ENCODE peak calls at places on chromosomes 7 and 10, in eight cellular contexts. One of them, this sample, is unnamed. For H3K36me3, the result is how much of the 10 kb centered on the place peaks cover.

GRCh38 chr10:4698075-4698474 is 127.9 kb upstream of the AKR1E2 start:
- DNase-seq in IMR-90: no peak
- DNase-seq in prostate gland: no peak
- DNase-seq in PC-9: no peak
- DNase-seq in transverse colon: no peak
- DNase-seq in left lung: no peak
- DNase-seq in bronchial epithelial cell: no peak
- DNase-seq in body of pancreas: no peak
- DNase-seq in this sample: no peak

GRCh38 chr7:5225616-5226290 is 35.7 kb downstream of the WIPI2 start:
- DNase-seq in IMR-90: no peak
- DNase-seq in PC-9: no peak
- DNase-seq in left lung: peak
- DNase-seq in bronchial epithelial cell: no peak
- DNase-seq in prostate gland: no peak
- DNase-seq in transverse colon: no peak
- DNase-seq in body of pancreas: no peak
- DNase-seq in this sample: no peak

GRCh38 chr10:102645741-102646609 is 1.7 kb downstream of the TRIM8 start:
- DNase-seq in left lung: peak
- DNase-seq in bronchial epithelial cell: peak
- DNase-seq in body of pancreas: peak
- DNase-seq in prostate gland: peak
- DNase-seq in IMR-90: peak
- DNase-seq in PC-9: peak
- DNase-seq in transverse colon: peak
- DNase-seq in this sample: peak

GRCh38 chr10:519055-519715 is 170.3 kb downstream of the DIP2C start:
- DNase-seq in PC-9: no peak
- DNase-seq in left lung: no peak
- DNase-seq in bronchial epithelial cell: no peak
- DNase-seq in body of pancreas: no peak
- DNase-seq in transverse colon: no peak
- DNase-seq in IMR-90: no peak
- DNase-seq in prostate gland: no peak
- DNase-seq in this sample: no peak

GRCh38 chr10:35194906-35195305 is 68.3 kb downstream of the CREM start:
- DNase-seq in body of pancreas: no peak
- DNase-seq in PC-9: no peak
- DNase-seq in transverse colon: no peak
- DNase-seq in IMR-90: peak
- DNase-seq in bronchial epithelial cell: peak
- DNase-seq in prostate gland: no peak
- DNase-seq in left lung: no peak
- DNase-seq in this sample: no peak

GRCh38 chr10:124650820-124651401 is 93.3 kb downstream of the FAM53B start:
- DNase-seq in left lung: peak
- DNase-seq in IMR-90: no peak
- DNase-seq in PC-9: no peak
- DNase-seq in transverse colon: no peak
- DNase-seq in body of pancreas: no peak
- DNase-seq in bronchial epithelial cell: no peak
- DNase-seq in prostate gland: no peak
- DNase-seq in this sample: no peak

GRCh38 chr7:21357146-21358097 is 70.5 kb upstream of the SP4 start:
- DNase-seq in prostate gland: no peak
- DNase-seq in left lung: no peak
- DNase-seq in PC-9: no peak
- DNase-seq in IMR-90: no peak
- DNase-seq in body of pancreas: no peak
- DNase-seq in bronchial epithelial cell: no peak
- DNase-seq in transverse colon: no peak
- DNase-seq in this sample: no peak

GRCh38 chr10:86254526-86255174 is 111.9 kb downstream of the GRID1 start:
- DNase-seq in transverse colon: no peak
- DNase-seq in bronchial epithelial cell: peak
- DNase-seq in PC-9: peak
- DNase-seq in prostate gland: no peak
- DNase-seq in left lung: no peak
- DNase-seq in body of pancreas: no peak
- DNase-seq in IMR-90: no peak
- DNase-seq in this sample: no peak

GRCh38 chr10:129544205-129545202 is 77.5 kb downstream of the MGMT start:
- DNase-seq in IMR-90: no peak
- DNase-seq in left lung: peak
- DNase-seq in PC-9: no peak
- DNase-seq in transverse colon: no peak
- DNase-seq in prostate gland: no peak
- DNase-seq in bronchial epithelial cell: no peak
- DNase-seq in body of pancreas: no peak
- DNase-seq in this sample: no peak

GRCh38 chr10:109149666-109150350 is 773.5 kb downstream of the XPNPEP1 start:
- DNase-seq in PC-9: no peak
- DNase-seq in prostate gland: no peak
- DNase-seq in left lung: no peak
- DNase-seq in bronchial epithelial cell: no peak
- DNase-seq in transverse colon: no peak
- DNase-seq in IMR-90: no peak
- DNase-seq in body of pancreas: no peak
- DNase-seq in this sample: no peak

GRCh38 chr10:49138361-49138891 is 4.6 kb upstream of the FAM170B start:
- DNase-seq in transverse colon: no peak
- DNase-seq in left lung: no peak
- DNase-seq in IMR-90: peak
- DNase-seq in bronchial epithelial cell: no peak
- DNase-seq in body of pancreas: no peak
- DNase-seq in prostate gland: no peak
- DNase-seq in PC-9: no peak
- DNase-seq in this sample: no peak

GRCh38 chr10:43402880-43403452 is 6.0 kb downstream of the HNRNPF start:
- DNase-seq in IMR-90: no peak
- DNase-seq in prostate gland: no peak
- DNase-seq in body of pancreas: no peak
- DNase-seq in transverse colon: peak
- DNase-seq in bronchial epithelial cell: no peak
- DNase-seq in PC-9: no peak
- DNase-seq in left lung: no peak
- DNase-seq in this sample: no peak

GRCh38 chr10:133131053-133131452 is 29.0 kb upstream of the KNDC1 start:
- DNase-seq in IMR-90: no peak
- DNase-seq in left lung: peak
- DNase-seq in PC-9: no peak
- DNase-seq in bronchial epithelial cell: no peak
- DNase-seq in body of pancreas: no peak
- DNase-seq in transverse colon: no peak
- DNase-seq in prostate gland: no peak
- DNase-seq in this sample: no peak

GRCh38 chr10:126468876-126469643 is 80.8 kb upstream of the ADAM12 start:
- DNase-seq in prostate gland: no peak
- DNase-seq in bronchial epithelial cell: no peak
- DNase-seq in left lung: no peak
- DNase-seq in IMR-90: no peak
- DNase-seq in transverse colon: no peak
- DNase-seq in PC-9: no peak
- DNase-seq in body of pancreas: no peak
- DNase-seq in this sample: no peak

GRCh38 chr10:60827791-60828488 is 49.7 kb downstream of the CDK1 start:
- DNase-seq in PC-9: no peak
- DNase-seq in left lung: no peak
- DNase-seq in prostate gland: no peak
- DNase-seq in bronchial epithelial cell: peak
- DNase-seq in body of pancreas: no peak
- DNase-seq in transverse colon: no peak
- DNase-seq in IMR-90: peak
- DNase-seq in this sample: no peak

GRCh38 chr10:69896601-69897000 is 94.9 kb downstream of the COL13A1 start:
- DNase-seq in PC-9: no peak
- DNase-seq in left lung: no peak
- DNase-seq in bronchial epithelial cell: no peak
- DNase-seq in body of pancreas: no peak
- DNase-seq in prostate gland: no peak
- DNase-seq in transverse colon: no peak
- DNase-seq in IMR-90: no peak
- DNase-seq in this sample: no peak

GRCh38 chr10:47049906-47050305 is 138.7 kb downstream of the PTPN20 start:
- DNase-seq in body of pancreas: peak
- DNase-seq in IMR-90: no peak
- DNase-seq in bronchial epithelial cell: no peak
- DNase-seq in left lung: no peak
- DNase-seq in PC-9: no peak
- DNase-seq in prostate gland: no peak
- DNase-seq in transverse colon: no peak
- DNase-seq in this sample: no peak

GRCh38 chr7:128854396-128854795 is 8.3 kb upstream of the ATP6V1F start:
- DNase-seq in prostate gland: no peak
- DNase-seq in PC-9: no peak
- DNase-seq in left lung: no peak
- DNase-seq in IMR-90: no peak
- DNase-seq in bronchial epithelial cell: no peak
- DNase-seq in body of pancreas: no peak
- DNase-seq in transverse colon: no peak
- DNase-seq in this sample: no peak
- H3K36me3 ChIP-seq in prostate gland: under half
- H3K36me3 ChIP-seq in PC-9: under half
- H3K36me3 ChIP-seq in left lung: under half
- H3K36me3 ChIP-seq in IMR-90: half or more
- H3K36me3 ChIP-seq in bronchial epithelial cell: under half
- H3K36me3 ChIP-seq in body of pancreas: under half
- H3K36me3 ChIP-seq in transverse colon: under half
- H3K36me3 ChIP-seq in this sample: half or more

DNA sequence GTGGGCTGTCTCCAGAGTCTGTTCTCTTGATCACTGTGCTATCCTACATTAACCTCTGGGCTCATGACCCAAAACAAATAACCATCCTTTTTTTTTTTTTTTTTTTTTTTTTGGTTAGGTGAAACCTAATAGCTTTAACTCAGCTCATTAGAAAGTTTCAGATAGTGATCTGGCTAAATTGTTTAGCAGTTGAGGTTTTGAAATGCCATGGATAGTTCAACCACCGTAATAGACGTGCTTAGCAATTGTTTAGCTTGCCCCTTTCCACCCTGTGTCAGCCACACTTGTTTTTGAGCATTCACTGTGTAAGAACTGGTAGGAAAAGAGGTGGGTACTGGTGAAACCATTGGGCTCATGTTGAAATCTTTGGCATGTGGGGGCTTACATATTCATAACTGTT is 3.8 kb downstream of the PLCE1 start:
- DNase-seq in prostate gland: no peak
- DNase-seq in body of pancreas: no peak
- DNase-seq in IMR-90: no peak
- DNase-seq in bronchial epithelial cell: no peak
- DNase-seq in transverse colon: no peak
- DNase-seq in left lung: no peak
- DNase-seq in PC-9: no peak
- DNase-seq in this sample: no peak
- TF ChIP-seq CTCF in prostate gland: no peak
- TF ChIP-seq CTCF in body of pancreas: no peak
- TF ChIP-seq CTCF in IMR-90: no peak
- TF ChIP-seq CTCF in bronchial epithelial cell: no peak
- TF ChIP-seq CTCF in transverse colon: no peak
- TF ChIP-seq CTCF in left lung: no peak
- TF ChIP-seq CTCF in PC-9: no peak
- TF ChIP-seq CTCF in this sample: no peak

GRCh38 chr10:93678386-93678785 is 24.0 kb downstream of the FRA10AC1 start:
- DNase-seq in body of pancreas: no peak
- DNase-seq in bronchial epithelial cell: no peak
- DNase-seq in transverse colon: no peak
- DNase-seq in left lung: no peak
- DNase-seq in prostate gland: no peak
- DNase-seq in IMR-90: no peak
- DNase-seq in PC-9: no peak
- DNase-seq in this sample: no peak
- H3K36me3 ChIP-seq in body of pancreas: under half
- H3K36me3 ChIP-seq in bronchial epithelial cell: under half
- H3K36me3 ChIP-seq in transverse colon: under half
- H3K36me3 ChIP-seq in left lung: half or more
- H3K36me3 ChIP-seq in prostate gland: under half
- H3K36me3 ChIP-seq in IMR-90: under half
- H3K36me3 ChIP-seq in PC-9: under half
- H3K36me3 ChIP-seq in this sample: under half

DNA sequence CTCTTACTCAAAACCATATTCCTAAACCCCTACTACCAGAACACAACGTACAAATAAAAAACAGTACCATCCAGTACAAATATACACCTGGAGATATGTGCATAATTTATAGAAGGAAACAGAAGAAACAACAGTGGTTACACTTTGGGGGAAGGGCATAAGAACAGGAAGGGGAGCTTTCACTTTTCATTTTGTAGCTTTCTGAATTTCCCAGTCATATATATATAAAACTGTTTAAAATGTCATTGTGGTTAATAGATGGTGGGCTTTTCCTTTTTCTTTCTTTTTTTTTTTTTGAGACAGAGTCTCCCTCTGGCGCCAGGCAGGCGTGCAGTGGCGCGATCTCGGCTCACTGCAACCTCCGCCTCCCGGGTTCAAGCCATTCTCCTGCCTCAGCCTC is 47.2 kb downstream of the MALSU1 start:
- DNase-seq in transverse colon: no peak
- DNase-seq in prostate gland: no peak
- DNase-seq in left lung: no peak
- DNase-seq in IMR-90: no peak
- DNase-seq in bronchial epithelial cell: no peak
- DNase-seq in PC-9: no peak
- DNase-seq in body of pancreas: no peak
- DNase-seq in this sample: no peak
- TF ChIP-seq CTCF in transverse colon: no peak
- TF ChIP-seq CTCF in prostate gland: no peak
- TF ChIP-seq CTCF in left lung: no peak
- TF ChIP-seq CTCF in IMR-90: no peak
- TF ChIP-seq CTCF in bronchial epithelial cell: no peak
- TF ChIP-seq CTCF in PC-9: no peak
- TF ChIP-seq CTCF in body of pancreas: no peak
- TF ChIP-seq CTCF in this sample: no peak